ENCODE peak calls at places on chromosomes 5 and 9, in six cellular contexts. T is neural progenitor cell, J is suprapubic skin, U is AG10803, P is fibroblast of the aortic adventitia, I is lung. O is an unnamed sample.

GRCh38 chr5:132090107-132090506 is 16.5 kb downstream of the CSF2 start:
- DNase-seq in J (no peak), U (peak), I (no peak), P (peak), T (no peak), O (peak)

GRCh38 chr9:108142504-108143201 is 653.1 kb upstream of the KLF4 start:
- DNase-seq in I (peak), U (peak), P (peak), T (peak), J (peak), O (peak)

GRCh38 chr9:24502548-24502947 is 43.1 kb downstream of the IZUMO3 start:
- DNase-seq in P (no peak), T (peak), U (no peak), I (no peak), J (no peak), O (no peak)

GRCh38 chr5:128279345-128279744 is 195.8 kb downstream of the SLC12A2 start:
- DNase-seq in I (no peak), J (no peak), T (no peak), P (no peak), U (no peak), O (no peak)

GRCh38 chr5:154967419-154968024 is 26.6 kb downstream of the MRPL22 start:
- DNase-seq in T (peak), I (no peak), U (no peak), P (peak), J (no peak), O (no peak)

GRCh38 chr5:125812631-125813030 is 610.6 kb upstream of the GRAMD2B start:
- DNase-seq in T (peak), I (no peak), P (no peak), J (no peak), U (no peak), O (no peak)

GRCh38 chr5:10460252-10460906 is 18.7 kb downstream of the ROPN1L start:
- DNase-seq in T (no peak), P (peak), J (peak), U (peak), I (no peak), O (no peak)

GRCh38 chr9:120689860-120690259 is 24.4 kb downstream of the MEGF9 start:
- DNase-seq in T (peak), P (peak), J (no peak), I (no peak), U (peak), O (no peak)

GRCh38 chr9:20790721-20791120 is 106.7 kb downstream of the FOCAD start:
- DNase-seq in P (no peak), T (no peak), U (no peak), J (no peak), I (no peak), O (no peak)

GRCh38 chr5:32538031-32538547 is 47.3 kb upstream of the SUB1 start:
- DNase-seq in J (no peak), T (no peak), I (no peak), P (peak), U (no peak), O (no peak)

GRCh38 chr9:108569624-108570023 is 286.2 kb downstream of the ACTL7B start:
- DNase-seq in T (no peak), P (peak), I (no peak), U (peak), J (no peak), O (no peak)

GRCh38 chr5:171596391-171596878 is 177.0 kb downstream of the FGF18 start:
- DNase-seq in T (no peak), U (peak), I (peak), P (peak), J (peak), O (peak)

GRCh38 chr9:93267681-93268505 is 84.0 kb downstream of the WNK2 start:
- DNase-seq in U (no peak), T (no peak), J (peak), P (no peak), I (no peak), O (peak)

GRCh38 chr5:112957970-112958773 is 18.4 kb upstream of the DCP2 start:
- DNase-seq in I (peak), P (peak), U (peak), T (no peak), J (no peak), O (no peak)

GRCh38 chr5:103624035-103624461 is 61.5 kb upstream of the NUDT12 start:
- DNase-seq in T (no peak), I (no peak), U (peak), J (no peak), P (peak), O (no peak)

GRCh38 chr5:56207537-56207936 is 25.6 kb downstream of the ANKRD55 start:
- DNase-seq in J (no peak), U (no peak), I (no peak), T (no peak), P (no peak), O (no peak)

GRCh38 chr5:56616454-56617160 is 198.7 kb upstream of the MAP3K1 start:
- DNase-seq in U (no peak), J (no peak), T (no peak), I (no peak), P (no peak), O (no peak)

GRCh38 chr5:82931110-82931509 is 146.1 kb downstream of the TMEM167A start:
- DNase-seq in U (no peak), T (no peak), P (peak), I (no peak), J (no peak), O (no peak)

GRCh38 chr5:172953776-172954189 is 5.4 kb upstream of the RPL26L1 start:
- DNase-seq in P (peak), I (no peak), T (no peak), J (no peak), U (peak), O (no peak)

GRCh38 chr5:173412566-173412965 is 84.4 kb upstream of the STC2 start:
- DNase-seq in T (no peak), U (no peak), I (no peak), J (no peak), P (no peak), O (no peak)

GRCh38 chr9:71303351-71303750 is 181.9 kb upstream of the TRPM3 start:
- DNase-seq in U (peak), T (no peak), J (no peak), P (peak), I (no peak), O (no peak)

GRCh38 chr9:89755835-89756234 is 151.0 kb downstream of the GADD45G start:
- DNase-seq in P (no peak), I (no peak), T (no peak), U (no peak), J (no peak), O (no peak)

GRCh38 chr5:147534172-147534951 is 24.5 kb upstream of the DPYSL3 start:
- DNase-seq in J (no peak), I (no peak), T (no peak), U (peak), P (peak), O (no peak)

GRCh38 chr5:22835630-22836029 is 17.5 kb downstream of the CDH12 start:
- DNase-seq in J (no peak), P (no peak), T (peak), I (no peak), U (no peak), O (no peak)

GRCh38 chr5:113117543-113118110 is 141.0 kb downstream of the DCP2 start:
- DNase-seq in P (no peak), I (no peak), U (no peak), T (no peak), J (no peak), O (no peak)

GRCh38 chr5:142308358-142308757 is 16.5 kb downstream of the SPRY4 start:
- DNase-seq in U (no peak), J (no peak), T (no peak), I (no peak), P (no peak), O (no peak)

DNA sequence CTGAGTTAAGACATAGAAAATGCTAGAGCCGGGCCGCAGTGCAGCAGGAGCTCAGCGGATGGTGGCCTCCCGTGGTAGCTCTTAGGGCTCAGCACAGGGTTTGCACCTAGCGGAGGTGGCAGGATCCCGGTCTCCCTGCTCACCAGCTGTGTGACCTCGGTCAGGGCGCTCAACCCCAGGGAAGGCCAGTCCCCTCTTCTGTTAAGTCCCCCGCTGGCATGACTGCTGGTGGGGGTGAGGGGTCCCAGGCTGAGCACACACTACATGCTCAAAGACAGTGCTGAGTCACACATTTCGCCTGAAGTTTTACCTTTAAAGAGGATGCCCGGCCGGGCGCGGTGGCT is 39.0 kb downstream of the HRH2 start:
- DNase-seq in J (peak), I (no peak), T (no peak), U (no peak), P (no peak), O (no peak)
- TF ChIP-seq CTCF in J (no peak), I (no peak), T (no peak), U (no peak), P (no peak), O (no peak)

GRCh38 chr5:25858019-25858418 is 1180.4 kb downstream of the CDH9 start:
- DNase-seq in U (no peak), I (no peak), P (no peak), J (no peak), T (peak), O (no peak)

GRCh38 chr5:25863811-25864210 is 1174.6 kb downstream of the CDH9 start:
- DNase-seq in P (no peak), I (no peak), J (no peak), U (no peak), T (no peak), O (no peak)

DNA sequence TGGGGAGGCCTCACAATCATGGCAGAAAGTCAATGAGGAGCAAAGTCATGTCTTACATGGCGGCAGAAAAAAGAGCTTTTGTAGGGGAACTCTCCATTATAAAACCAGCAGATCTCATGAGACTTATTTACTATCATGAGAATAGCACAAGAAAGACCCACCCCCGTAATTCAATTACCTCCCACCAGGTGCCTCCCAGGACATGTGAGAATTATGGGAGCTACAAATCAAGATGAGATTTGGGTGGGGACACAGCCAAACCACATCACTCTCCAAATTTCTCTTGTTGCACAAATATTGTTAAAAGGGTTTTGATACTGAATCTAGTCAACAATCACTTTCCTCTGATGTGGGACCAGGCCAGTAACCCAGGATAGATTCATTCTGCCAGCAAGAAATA is 1176.1 kb downstream of the CDH9 start:
- DNase-seq in I (no peak), T (no peak), J (no peak), U (no peak), P (no peak), O (no peak)
- TF ChIP-seq CTCF in I (no peak), T (peak), J (no peak), U (no peak), P (no peak), O (no peak)

DNA sequence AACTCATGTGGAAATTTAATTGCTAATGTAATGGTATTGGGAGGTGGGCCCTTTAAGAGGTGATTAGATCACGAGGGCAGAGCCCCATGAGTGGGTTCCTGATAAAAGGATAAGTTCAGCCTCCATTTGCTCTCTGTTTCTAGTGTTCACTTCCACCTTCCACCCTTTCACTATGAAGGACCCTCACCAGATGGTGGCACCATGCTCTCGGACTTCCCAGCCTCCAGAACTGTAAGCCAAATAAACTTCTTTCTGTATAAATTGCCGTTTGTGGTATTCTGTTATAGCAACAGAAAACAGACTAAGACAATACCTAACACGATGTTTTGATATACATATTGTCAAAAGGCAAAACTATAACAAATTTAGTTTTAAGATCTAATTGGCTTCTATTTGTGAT is 166.2 kb downstream of the DEPDC1B start:
- DNase-seq in J (no peak), T (no peak), P (no peak), U (no peak), I (no peak), O (no peak)
- TF ChIP-seq CTCF in J (no peak), T (no peak), P (no peak), U (no peak), I (no peak), O (no peak)

GRCh38 chr5:69024241-69024651 is 69.6 kb upstream of the SLC30A5 start:
- DNase-seq in T (peak), J (no peak), U (peak), P (peak), I (no peak), O (no peak)
- TF ChIP-seq CTCF in T (peak), J (no peak), U (peak), P (peak), I (peak), O (peak)

GRCh38 chr5:123365163-123365562 is 58.0 kb downstream of the CEP120 start:
- DNase-seq in T (no peak), P (peak), J (no peak), U (peak), I (no peak), O (no peak)

GRCh38 chr5:123364443-123364842 is 58.8 kb downstream of the CEP120 start:
- DNase-seq in I (no peak), U (no peak), P (peak), T (no peak), J (no peak), O (no peak)

GRCh38 chr5:123369371-123369968 is 53.7 kb downstream of the CEP120 start:
- DNase-seq in U (no peak), I (no peak), T (no peak), P (no peak), J (no peak), O (no peak)

GRCh38 chr5:123371575-123372179 is 51.5 kb downstream of the CEP120 start:
- DNase-seq in U (peak), J (no peak), T (peak), I (peak), P (peak), O (no peak)

GRCh38 chr5:123367739-123368138 is 55.5 kb downstream of the CEP120 start:
- DNase-seq in P (peak), U (peak), J (no peak), I (no peak), T (peak), O (no peak)
- TF ChIP-seq CTCF in P (peak), U (peak), J (no peak), I (no peak), T (peak), O (peak)

GRCh38 chr5:133316346-133317343 is 264.8 kb downstream of the HSPA4 start:
- DNase-seq in U (no peak), T (peak), J (no peak), P (no peak), I (no peak), O (no peak)
- TF ChIP-seq CTCF in U (peak), T (peak), J (no peak), P (no peak), I (no peak), O (peak)

GRCh38 chr5:14705556-14705955 is 41.0 kb downstream of the OTULIN start:
- DNase-seq in T (no peak), U (no peak), J (no peak), I (no peak), P (no peak), O (no peak)
- TF ChIP-seq CTCF in T (no peak), U (no peak), J (no peak), I (no peak), P (no peak), O (no peak)

GRCh38 chr5:41638685-41639084 is 128.3 kb upstream of the PLCXD3 start:
- DNase-seq in T (no peak), J (no peak), P (no peak), I (no peak), U (no peak), O (no peak)

GRCh38 chr5:41637424-41637823 is 127.0 kb upstream of the PLCXD3 start:
- DNase-seq in J (no peak), I (no peak), U (no peak), P (no peak), T (peak), O (no peak)

GRCh38 chr5:41641621-41642020 is 131.2 kb upstream of the PLCXD3 start:
- DNase-seq in U (no peak), I (no peak), J (no peak), P (peak), T (no peak), O (no peak)

GRCh38 chr5:41636605-41637004 is 126.2 kb upstream of the PLCXD3 start:
- DNase-seq in U (peak), I (no peak), T (peak), P (peak), J (no peak), O (no peak)

GRCh38 chr5:41637869-41638268 is 127.5 kb upstream of the PLCXD3 start:
- DNase-seq in I (no peak), P (no peak), U (no peak), J (no peak), T (no peak), O (no peak)
- TF ChIP-seq CTCF in I (no peak), P (no peak), U (peak), J (no peak), T (peak), O (peak)

DNA sequence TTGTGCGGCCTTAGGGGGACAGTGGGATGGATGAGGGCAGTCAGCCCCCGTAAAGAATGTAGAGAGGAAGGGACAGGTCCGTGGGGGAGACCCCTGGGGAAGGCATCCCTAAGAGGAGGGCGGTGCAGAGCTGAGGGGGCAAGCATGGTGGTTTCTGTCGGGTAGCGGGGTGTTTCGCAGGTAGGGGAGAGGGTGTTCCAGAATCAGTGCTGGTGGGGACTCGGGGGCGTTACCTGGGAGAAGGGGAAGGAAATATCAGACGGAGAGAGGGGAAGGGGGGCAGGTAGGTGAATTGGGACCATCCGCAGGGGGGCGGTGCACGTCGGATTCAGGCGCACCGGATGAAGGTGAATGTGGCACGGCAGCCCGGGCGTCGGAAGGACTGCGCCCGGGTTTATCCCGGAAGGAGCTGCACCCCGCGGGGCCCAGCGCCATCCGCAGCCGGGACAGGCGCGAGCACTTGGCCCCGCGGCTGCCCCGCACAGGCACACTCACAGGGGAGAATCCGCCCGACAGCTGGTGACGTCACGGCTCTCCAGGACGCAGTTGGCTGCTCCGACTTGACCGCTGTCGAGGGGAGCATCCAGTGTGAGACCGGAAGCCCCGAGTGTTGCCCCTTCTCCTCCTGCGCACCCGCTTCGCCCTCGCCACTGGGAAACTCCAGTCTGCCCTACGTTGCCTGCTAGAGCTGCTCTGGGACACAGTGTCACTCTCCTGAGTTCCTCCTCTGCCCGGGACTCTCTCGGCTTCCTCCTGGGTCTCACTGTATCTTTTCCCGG is 1.3 kb downstream of the CD72 start:
- DNase-seq in J (peak), T (peak), P (peak), I (peak), U (peak), O (no peak)
- TF ChIP-seq CTCF in J (no peak), T (peak), P (no peak), I (no peak), U (no peak), O (no peak)

DNA sequence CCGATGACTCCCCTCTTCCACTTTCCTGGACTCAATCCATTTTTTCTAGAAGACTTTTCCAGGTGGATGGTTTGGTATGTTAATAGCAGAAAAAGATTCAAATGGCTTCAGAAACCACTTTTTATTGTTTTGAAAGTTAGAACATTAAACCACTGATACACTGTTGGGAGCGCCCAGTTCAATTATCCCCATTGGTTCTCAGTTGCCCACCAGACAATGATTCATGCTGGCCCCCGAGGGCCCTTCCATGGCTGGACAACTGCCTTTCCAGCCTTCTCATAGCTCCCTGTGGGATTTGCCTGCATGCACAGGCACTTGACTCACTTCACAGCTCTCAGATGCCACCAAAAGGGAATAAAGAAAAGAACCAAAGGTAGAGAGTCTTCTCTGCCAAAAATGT is 21.3 kb upstream of the ANKRD34B start:
- DNase-seq in T (no peak), I (no peak), P (peak), U (no peak), J (no peak), O (no peak)
- TF ChIP-seq CTCF in T (no peak), I (no peak), P (no peak), U (no peak), J (no peak), O (no peak)

O was measured in osteocyte.